ENCODE peak calls at places on chromosomes 6 and 20, in four cellular contexts. One of them, this sample, is unnamed.

GRCh38 chr6:166998256-166999144 is 697 bp upstream of the CEP43 start:
- DNase-seq in K562: peak; percentile 45
- DNase-seq in HL-60: peak; percentile 15
- DNase-seq in GM12878: no peak
- DNase-seq in this sample: no peak

GRCh38 chr6:139473731-139474130 is 99.3 kb upstream of the CITED2 start:
- DNase-seq in K562: no peak
- DNase-seq in GM12878: no peak
- DNase-seq in HL-60: no peak
- DNase-seq in this sample: no peak

GRCh38 chr6:132247381-132248159 is 153.7 kb downstream of the MOXD1 start:
- DNase-seq in HL-60: no peak
- DNase-seq in GM12878: no peak
- DNase-seq in K562: no peak
- DNase-seq in this sample: no peak

GRCh38 chr6:170480045-170480714 is 72.9 kb downstream of the PSMB1 start:
- DNase-seq in HL-60: no peak
- DNase-seq in GM12878: no peak
- DNase-seq in K562: peak; percentile 9
- DNase-seq in this sample: no peak

GRCh38 chr20:8601542-8601912 is 467.4 kb upstream of the PLCB4 start:
- DNase-seq in GM12878: peak; percentile 56
- DNase-seq in K562: no peak
- DNase-seq in HL-60: no peak
- DNase-seq in this sample: peak; percentile 43

GRCh38 chr6:40713002-40713719 is 126.0 kb upstream of the LRFN2 start:
- DNase-seq in K562: peak; percentile 19
- DNase-seq in GM12878: no peak
- DNase-seq in HL-60: no peak
- DNase-seq in this sample: no peak

GRCh38 chr20:13331536-13331935 is 110.5 kb downstream of the ISM1 start:
- DNase-seq in HL-60: no peak
- DNase-seq in K562: no peak
- DNase-seq in GM12878: no peak
- DNase-seq in this sample: no peak

GRCh38 chr6:108742041-108742440 is 106.2 kb upstream of the ARMC2 start:
- DNase-seq in GM12878: no peak
- DNase-seq in HL-60: peak; percentile 94
- DNase-seq in K562: no peak
- DNase-seq in this sample: no peak

GRCh38 chr6:107390685-107391084 is 68.7 kb downstream of the PDSS2 start:
- DNase-seq in GM12878: no peak
- DNase-seq in K562: no peak
- DNase-seq in HL-60: no peak
- DNase-seq in this sample: no peak

GRCh38 chr6:117795234-117795633 is 111.8 kb upstream of the SLC35F1 start:
- DNase-seq in HL-60: peak; percentile 21
- DNase-seq in K562: no peak
- DNase-seq in GM12878: no peak
- DNase-seq in this sample: no peak

GRCh38 chr6:84582997-84583396 is 181.4 kb downstream of the TBX18 start:
- DNase-seq in GM12878: no peak
- DNase-seq in K562: no peak
- DNase-seq in HL-60: no peak
- DNase-seq in this sample: no peak

DNA sequence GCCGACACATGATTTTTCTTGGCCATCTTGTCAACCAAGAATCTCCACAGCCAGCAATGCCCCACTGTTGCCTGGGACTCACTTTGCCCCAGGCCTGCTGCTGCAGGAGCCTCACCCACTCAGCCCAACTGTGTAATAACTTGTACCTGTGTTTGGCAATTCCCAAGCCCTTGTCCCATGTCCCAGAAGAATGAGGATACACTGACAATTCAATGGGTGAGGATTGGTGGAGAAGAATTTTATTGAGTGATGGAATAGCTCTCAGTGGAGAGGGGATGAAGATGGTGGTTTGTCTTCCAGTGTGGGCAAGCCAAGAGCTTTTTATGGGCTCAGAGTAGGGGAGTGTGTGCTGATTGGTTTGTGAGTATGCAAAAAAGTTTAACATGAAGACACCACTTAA is 861.9 kb downstream of the TFAP2A start:
- DNase-seq in K562: no peak
- DNase-seq in HL-60: no peak
- DNase-seq in GM12878: no peak
- DNase-seq in this sample: no peak
- TF ChIP-seq SPI1 in K562: no peak
- TF ChIP-seq SPI1 in HL-60: no peak
- TF ChIP-seq SPI1 in GM12878: no peak
- TF ChIP-seq SPI1 in this sample: no peak

GRCh38 chr6:113651920-113652319 is 205.2 kb upstream of the MARCKS start:
- DNase-seq in K562: no peak
- DNase-seq in GM12878: no peak
- DNase-seq in HL-60: no peak
- DNase-seq in this sample: no peak

GRCh38 chr6:113649916-113650609 is 207.1 kb upstream of the MARCKS start:
- DNase-seq in GM12878: no peak
- DNase-seq in K562: no peak
- DNase-seq in HL-60: no peak
- DNase-seq in this sample: no peak

GRCh38 chr6:113651120-113651519 is 206.0 kb upstream of the MARCKS start:
- DNase-seq in HL-60: no peak
- DNase-seq in K562: no peak
- DNase-seq in GM12878: no peak
- DNase-seq in this sample: no peak

GRCh38 chr6:113649276-113649675 is 207.9 kb upstream of the MARCKS start:
- DNase-seq in GM12878: no peak
- DNase-seq in K562: no peak
- DNase-seq in HL-60: peak; percentile 61
- DNase-seq in this sample: no peak

GRCh38 chr6:113650610-113650979 is 206.6 kb upstream of the MARCKS start:
- DNase-seq in GM12878: no peak
- DNase-seq in HL-60: no peak
- DNase-seq in K562: no peak
- DNase-seq in this sample: no peak
- TF ChIP-seq SPI1 in GM12878: no peak
- TF ChIP-seq SPI1 in HL-60: no peak
- TF ChIP-seq SPI1 in K562: no peak
- TF ChIP-seq SPI1 in this sample: no peak

GRCh38 chr6:35087361-35088280 is 53.5 kb downstream of the TCP11 start:
- DNase-seq in K562: no peak
- DNase-seq in HL-60: no peak
- DNase-seq in GM12878: no peak
- DNase-seq in this sample: peak; percentile 6
- TF ChIP-seq SPI1 in K562: no peak
- TF ChIP-seq SPI1 in HL-60: no peak
- TF ChIP-seq SPI1 in GM12878: no peak
- TF ChIP-seq SPI1 in this sample: no peak

GRCh38 chr20:63316502-63316921 is 23.5 kb downstream of the COL20A1 start:
- DNase-seq in GM12878: no peak
- DNase-seq in K562: no peak
- DNase-seq in HL-60: no peak
- DNase-seq in this sample: no peak
- TF ChIP-seq SPI1 in GM12878: no peak
- TF ChIP-seq SPI1 in K562: no peak
- TF ChIP-seq SPI1 in HL-60: no peak
- TF ChIP-seq SPI1 in this sample: no peak

GRCh38 chr6:88666906-88667305 is 296.5 kb downstream of the RNGTT start:
- DNase-seq in GM12878: no peak
- DNase-seq in HL-60: no peak
- DNase-seq in K562: no peak
- DNase-seq in this sample: no peak
- TF ChIP-seq SPI1 in GM12878: no peak
- TF ChIP-seq SPI1 in HL-60: no peak
- TF ChIP-seq SPI1 in K562: no peak
- TF ChIP-seq SPI1 in this sample: no peak

DNA sequence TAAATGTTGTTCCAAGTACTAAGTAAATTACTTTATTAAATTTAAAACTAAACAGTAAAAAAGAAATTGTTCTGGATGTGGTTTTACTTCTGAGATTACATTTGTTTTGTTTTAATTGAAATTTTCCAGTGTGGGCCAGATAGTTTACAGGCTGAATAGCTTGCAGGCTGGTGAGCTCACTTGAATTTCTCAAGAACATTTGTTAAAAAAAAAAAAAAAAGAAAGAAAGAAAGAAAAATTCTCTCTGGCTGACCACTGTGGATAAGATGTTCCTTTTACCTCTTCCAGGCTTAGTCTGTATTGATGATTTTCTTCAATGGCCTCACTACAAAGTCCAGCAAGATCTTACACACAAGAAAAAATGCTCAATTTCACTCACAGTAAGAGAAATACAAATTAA is 85.4 kb downstream of the PLCG1 start:
- DNase-seq in HL-60: no peak
- DNase-seq in GM12878: no peak
- DNase-seq in K562: no peak
- DNase-seq in this sample: no peak
- TF ChIP-seq SPI1 in HL-60: no peak
- TF ChIP-seq SPI1 in GM12878: no peak
- TF ChIP-seq SPI1 in K562: no peak
- TF ChIP-seq SPI1 in this sample: no peak

GRCh38 chr20:56212071-56212470 is 36.5 kb upstream of the MC3R start:
- DNase-seq in GM12878: no peak
- DNase-seq in K562: no peak
- DNase-seq in HL-60: peak; percentile 73
- DNase-seq in this sample: no peak
- TF ChIP-seq SPI1 in GM12878: no peak
- TF ChIP-seq SPI1 in K562: peak; percentile 21
- TF ChIP-seq SPI1 in HL-60: peak; percentile 90
- TF ChIP-seq SPI1 in this sample: no peak